ENCODE peak calls at places on chromosomes 13 and 19, in nine cellular contexts. One of them, this sample, is unnamed.

GRCh38 chr19:41871573-41872383 is 5.3 kb upstream of the CD79A start:
- DNase-seq in HFFc6: no peak
- DNase-seq in omental fat pad: no peak
- DNase-seq in left lung: no peak
- DNase-seq in astrocyte of the spinal cord: no peak
- DNase-seq in endodermal cell: peak; percentile 74
- DNase-seq in adrenal gland: no peak
- DNase-seq in stomach: no peak
- DNase-seq in H1: no peak
- DNase-seq in this sample: peak; percentile 60

GRCh38 chr13:42151781-42152180 is 103.3 kb downstream of the DGKH start:
- DNase-seq in stomach: no peak
- DNase-seq in omental fat pad: no peak
- DNase-seq in HFFc6: no peak
- DNase-seq in left lung: no peak
- DNase-seq in astrocyte of the spinal cord: no peak
- DNase-seq in endodermal cell: no peak
- DNase-seq in H1: no peak
- DNase-seq in adrenal gland: no peak
- DNase-seq in this sample: no peak

GRCh38 chr13:102312841-102313240 is 89.0 kb downstream of the FGF14 start:
- DNase-seq in adrenal gland: no peak
- DNase-seq in H1: no peak
- DNase-seq in astrocyte of the spinal cord: no peak
- DNase-seq in endodermal cell: no peak
- DNase-seq in left lung: no peak
- DNase-seq in omental fat pad: no peak
- DNase-seq in HFFc6: no peak
- DNase-seq in stomach: no peak
- DNase-seq in this sample: no peak

GRCh38 chr13:48500652-48501197 is 32.2 kb downstream of the RCBTB2 start:
- DNase-seq in stomach: no peak
- DNase-seq in left lung: no peak
- DNase-seq in omental fat pad: no peak
- DNase-seq in endodermal cell: no peak
- DNase-seq in adrenal gland: no peak
- DNase-seq in astrocyte of the spinal cord: peak; percentile 84
- DNase-seq in HFFc6: peak; percentile 80
- DNase-seq in H1: no peak
- DNase-seq in this sample: no peak

GRCh38 chr13:46551410-46552301 is 1.3 kb upstream of the LRCH1 start:
- DNase-seq in HFFc6: peak; percentile 79
- DNase-seq in H1: peak; percentile 85
- DNase-seq in adrenal gland: peak; percentile 78
- DNase-seq in endodermal cell: peak; percentile 90
- DNase-seq in omental fat pad: peak; percentile 84
- DNase-seq in stomach: peak; percentile 87
- DNase-seq in astrocyte of the spinal cord: peak; percentile 64
- DNase-seq in left lung: peak; percentile 92
- DNase-seq in this sample: peak; percentile 57

GRCh38 chr13:44425041-44425814 is 51.6 kb downstream of the SERP2 start:
- DNase-seq in HFFc6: no peak
- DNase-seq in adrenal gland: no peak
- DNase-seq in astrocyte of the spinal cord: no peak
- DNase-seq in omental fat pad: no peak
- DNase-seq in left lung: no peak
- DNase-seq in H1: no peak
- DNase-seq in stomach: no peak
- DNase-seq in endodermal cell: peak; percentile 52
- DNase-seq in this sample: no peak

GRCh38 chr13:36000028-36000427 is 131.2 kb downstream of the DCLK1 start:
- DNase-seq in H1: no peak
- DNase-seq in astrocyte of the spinal cord: no peak
- DNase-seq in left lung: no peak
- DNase-seq in adrenal gland: no peak
- DNase-seq in stomach: no peak
- DNase-seq in HFFc6: no peak
- DNase-seq in endodermal cell: no peak
- DNase-seq in omental fat pad: no peak
- DNase-seq in this sample: no peak

GRCh38 chr19:50703915-50704548 is 15.6 kb downstream of the SHANK1 start:
- DNase-seq in endodermal cell: peak; percentile 83
- DNase-seq in HFFc6: no peak
- DNase-seq in omental fat pad: no peak
- DNase-seq in H1: no peak
- DNase-seq in astrocyte of the spinal cord: no peak
- DNase-seq in adrenal gland: no peak
- DNase-seq in left lung: no peak
- DNase-seq in stomach: no peak
- DNase-seq in this sample: no peak

GRCh38 chr13:37741536-37741935 is 128.0 kb downstream of the TRPC4 start:
- DNase-seq in endodermal cell: no peak
- DNase-seq in astrocyte of the spinal cord: no peak
- DNase-seq in left lung: no peak
- DNase-seq in HFFc6: no peak
- DNase-seq in stomach: no peak
- DNase-seq in adrenal gland: no peak
- DNase-seq in H1: no peak
- DNase-seq in omental fat pad: no peak
- DNase-seq in this sample: no peak

GRCh38 chr19:40808021-40808325 is 9.0 kb downstream of the EGLN2 start:
- DNase-seq in endodermal cell: no peak
- DNase-seq in H1: no peak
- DNase-seq in left lung: no peak
- DNase-seq in stomach: no peak
- DNase-seq in omental fat pad: no peak
- DNase-seq in adrenal gland: no peak
- DNase-seq in HFFc6: no peak
- DNase-seq in astrocyte of the spinal cord: no peak
- DNase-seq in this sample: no peak

GRCh38 chr19:40805258-40805868 is 6.4 kb downstream of the EGLN2 start:
- DNase-seq in left lung: peak; percentile 52
- DNase-seq in stomach: peak; percentile 73
- DNase-seq in omental fat pad: no peak
- DNase-seq in astrocyte of the spinal cord: no peak
- DNase-seq in H1: no peak
- DNase-seq in endodermal cell: no peak
- DNase-seq in adrenal gland: peak; percentile 78
- DNase-seq in HFFc6: no peak
- DNase-seq in this sample: no peak

GRCh38 chr19:40808497-40808896 is 9.5 kb downstream of the EGLN2 start:
- DNase-seq in omental fat pad: no peak
- DNase-seq in stomach: no peak
- DNase-seq in left lung: no peak
- DNase-seq in endodermal cell: no peak
- DNase-seq in astrocyte of the spinal cord: no peak
- DNase-seq in HFFc6: no peak
- DNase-seq in adrenal gland: no peak
- DNase-seq in H1: no peak
- DNase-seq in this sample: no peak

GRCh38 chr19:40806385-40807146 is 7.6 kb downstream of the EGLN2 start:
- DNase-seq in H1: peak; percentile 95
- DNase-seq in stomach: peak; percentile 62
- DNase-seq in omental fat pad: peak; percentile 75
- DNase-seq in astrocyte of the spinal cord: peak; percentile 96
- DNase-seq in adrenal gland: peak; percentile 68
- DNase-seq in endodermal cell: peak; percentile 98
- DNase-seq in HFFc6: peak; percentile 96
- DNase-seq in left lung: peak; percentile 91
- DNase-seq in this sample: peak; percentile 64

GRCh38 chr19:40807147-40808020 is 8.4 kb downstream of the EGLN2 start:
- DNase-seq in H1: peak; percentile 75
- DNase-seq in endodermal cell: peak; percentile 93
- DNase-seq in left lung: peak; percentile 71
- DNase-seq in stomach: no peak
- DNase-seq in astrocyte of the spinal cord: no peak
- DNase-seq in HFFc6: no peak
- DNase-seq in omental fat pad: no peak
- DNase-seq in adrenal gland: no peak
- DNase-seq in this sample: no peak
- TF ChIP-seq CTCF in H1: peak; percentile 68
- TF ChIP-seq CTCF in endodermal cell: peak; percentile 78
- TF ChIP-seq CTCF in left lung: no peak
- TF ChIP-seq CTCF in stomach: no peak
- TF ChIP-seq CTCF in astrocyte of the spinal cord: peak; percentile 44
- TF ChIP-seq CTCF in HFFc6: peak; percentile 60
- TF ChIP-seq CTCF in omental fat pad: no peak
- TF ChIP-seq CTCF in adrenal gland: peak; percentile 9
- TF ChIP-seq CTCF in this sample: peak; percentile 43

DNA sequence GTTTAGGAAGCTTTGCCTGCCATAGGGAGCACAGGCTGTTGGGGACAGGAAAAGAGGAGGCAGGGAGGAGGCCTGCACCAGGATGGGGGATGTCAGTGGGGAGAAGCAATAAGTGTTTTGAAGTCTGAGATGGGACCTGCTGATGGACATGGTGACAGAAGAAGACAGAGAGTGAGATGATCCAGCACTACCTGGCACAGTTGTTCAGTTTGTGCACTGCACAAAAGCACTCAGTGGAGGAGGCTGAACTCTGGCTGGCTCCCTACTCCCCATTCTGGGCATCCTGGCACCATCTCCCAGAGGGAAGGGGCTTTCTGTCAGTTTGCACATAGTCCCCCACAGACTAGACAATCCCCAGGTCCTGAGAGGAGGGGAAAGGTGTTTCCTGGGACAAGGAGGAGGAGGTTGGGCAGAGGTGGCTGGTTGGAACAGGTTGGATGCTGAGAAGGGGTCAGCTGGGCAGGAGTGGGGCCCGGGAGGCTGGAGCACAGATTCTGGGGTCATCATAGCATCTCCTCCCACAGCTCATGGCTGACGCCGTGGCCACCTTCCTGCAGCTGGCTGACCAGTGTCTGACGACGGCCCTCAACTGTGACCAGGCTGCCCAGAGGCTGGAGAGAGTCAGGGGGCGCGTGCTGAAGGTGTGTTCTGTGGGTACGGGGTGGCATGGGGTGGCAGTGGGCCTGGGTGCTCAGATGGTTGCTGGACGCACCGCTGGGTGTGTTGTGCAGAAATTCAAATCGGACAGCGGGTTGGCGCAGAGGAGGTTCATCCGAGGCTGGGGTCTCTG is 12.5 kb upstream of the COLGALT1 start:
- DNase-seq in omental fat pad: no peak
- DNase-seq in stomach: no peak
- DNase-seq in astrocyte of the spinal cord: no peak
- DNase-seq in endodermal cell: no peak
- DNase-seq in adrenal gland: no peak
- DNase-seq in HFFc6: no peak
- DNase-seq in H1: no peak
- DNase-seq in left lung: no peak
- DNase-seq in this sample: no peak
- TF ChIP-seq CTCF in omental fat pad: no peak
- TF ChIP-seq CTCF in stomach: no peak
- TF ChIP-seq CTCF in astrocyte of the spinal cord: no peak
- TF ChIP-seq CTCF in endodermal cell: no peak
- TF ChIP-seq CTCF in adrenal gland: no peak
- TF ChIP-seq CTCF in HFFc6: no peak
- TF ChIP-seq CTCF in H1: no peak
- TF ChIP-seq CTCF in left lung: no peak
- TF ChIP-seq CTCF in this sample: no peak

GRCh38 chr13:31029129-31029528 is 96.7 kb downstream of the TEX26 start:
- DNase-seq in adrenal gland: no peak
- DNase-seq in stomach: no peak
- DNase-seq in left lung: no peak
- DNase-seq in astrocyte of the spinal cord: no peak
- DNase-seq in HFFc6: no peak
- DNase-seq in omental fat pad: no peak
- DNase-seq in H1: no peak
- DNase-seq in endodermal cell: no peak
- DNase-seq in this sample: no peak
- TF ChIP-seq CTCF in adrenal gland: no peak
- TF ChIP-seq CTCF in stomach: no peak
- TF ChIP-seq CTCF in left lung: no peak
- TF ChIP-seq CTCF in astrocyte of the spinal cord: no peak
- TF ChIP-seq CTCF in HFFc6: no peak
- TF ChIP-seq CTCF in omental fat pad: no peak
- TF ChIP-seq CTCF in H1: no peak
- TF ChIP-seq CTCF in endodermal cell: no peak
- TF ChIP-seq CTCF in this sample: no peak

DNA sequence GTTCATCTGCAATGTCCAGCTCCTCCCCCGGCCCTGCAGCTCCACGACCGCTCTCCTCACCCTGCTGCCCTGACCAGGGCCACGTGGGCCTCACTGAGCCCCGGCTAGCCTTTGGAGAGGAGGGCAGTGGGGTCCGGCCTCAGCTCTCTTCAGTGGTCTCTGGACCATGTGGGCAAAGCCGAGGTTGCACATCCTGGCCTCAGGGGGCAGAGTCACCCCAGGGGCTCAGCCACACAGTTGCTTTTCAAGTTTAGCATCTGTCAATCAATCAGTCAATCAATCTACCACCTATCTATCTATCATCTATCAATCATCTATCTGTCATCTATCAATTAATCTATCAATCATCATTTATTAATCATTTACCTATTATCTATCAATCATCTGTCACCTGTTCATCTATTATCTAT is 3.0 kb upstream of the DIRAS1 start:
- DNase-seq in HFFc6: no peak
- DNase-seq in adrenal gland: no peak
- DNase-seq in H1: no peak
- DNase-seq in stomach: no peak
- DNase-seq in endodermal cell: no peak
- DNase-seq in omental fat pad: no peak
- DNase-seq in astrocyte of the spinal cord: no peak
- DNase-seq in left lung: no peak
- DNase-seq in this sample: no peak
- TF ChIP-seq CTCF in HFFc6: peak; percentile 39
- TF ChIP-seq CTCF in adrenal gland: no peak
- TF ChIP-seq CTCF in H1: peak; percentile 40
- TF ChIP-seq CTCF in stomach: no peak
- TF ChIP-seq CTCF in endodermal cell: peak; percentile 62
- TF ChIP-seq CTCF in omental fat pad: no peak
- TF ChIP-seq CTCF in astrocyte of the spinal cord: peak; percentile 6
- TF ChIP-seq CTCF in left lung: no peak
- TF ChIP-seq CTCF in this sample: no peak

GRCh38 chr13:80334582-80335260 is 6.2 kb downstream of the SPRY2 start:
- DNase-seq in left lung: no peak
- DNase-seq in adrenal gland: no peak
- DNase-seq in stomach: no peak
- DNase-seq in H1: no peak
- DNase-seq in endodermal cell: no peak
- DNase-seq in omental fat pad: no peak
- DNase-seq in astrocyte of the spinal cord: peak; percentile 52
- DNase-seq in HFFc6: peak; percentile 13
- DNase-seq in this sample: no peak
- TF ChIP-seq CTCF in left lung: no peak
- TF ChIP-seq CTCF in adrenal gland: no peak
- TF ChIP-seq CTCF in stomach: no peak
- TF ChIP-seq CTCF in H1: no peak
- TF ChIP-seq CTCF in endodermal cell: peak; percentile 48
- TF ChIP-seq CTCF in omental fat pad: no peak
- TF ChIP-seq CTCF in astrocyte of the spinal cord: no peak
- TF ChIP-seq CTCF in HFFc6: peak; percentile 42
- TF ChIP-seq CTCF in this sample: no peak

GRCh38 chr13:73336789-73337188 is 278.0 kb downstream of the KLF5 start:
- DNase-seq in astrocyte of the spinal cord: no peak
- DNase-seq in HFFc6: no peak
- DNase-seq in omental fat pad: no peak
- DNase-seq in adrenal gland: no peak
- DNase-seq in endodermal cell: no peak
- DNase-seq in H1: no peak
- DNase-seq in stomach: peak; percentile 39
- DNase-seq in left lung: no peak
- DNase-seq in this sample: no peak
- TF ChIP-seq CTCF in astrocyte of the spinal cord: no peak
- TF ChIP-seq CTCF in HFFc6: no peak
- TF ChIP-seq CTCF in omental fat pad: no peak
- TF ChIP-seq CTCF in adrenal gland: no peak
- TF ChIP-seq CTCF in endodermal cell: no peak
- TF ChIP-seq CTCF in H1: no peak
- TF ChIP-seq CTCF in stomach: no peak
- TF ChIP-seq CTCF in left lung: no peak
- TF ChIP-seq CTCF in this sample: no peak

This sample was measured in natural killer cell.